ENCODE peak calls at places on chromosomes 5 and 9, in four cellular contexts. One of them, this sample, is unnamed.

GRCh38 chr9:136273244-136273865 is 27.7 kb upstream of the QSOX2 start:
- DNase-seq in GM12892: no peak
- DNase-seq in HepG2: no peak
- DNase-seq in GM12891: no peak
- DNase-seq in this sample: no peak

GRCh38 chr5:166551384-166551783 is 1740.1 kb upstream of the WWC1 start:
- DNase-seq in GM12892: no peak
- DNase-seq in HepG2: no peak
- DNase-seq in GM12891: no peak
- DNase-seq in this sample: no peak

GRCh38 chr9:89256690-89257089 is 54.3 kb upstream of the CKS2 start:
- DNase-seq in GM12892: no peak
- DNase-seq in HepG2: no peak
- DNase-seq in GM12891: no peak
- DNase-seq in this sample: no peak

GRCh38 chr5:143496928-143497327 is 93.4 kb upstream of the NR3C1 start:
- DNase-seq in GM12892: no peak
- DNase-seq in HepG2: peak; percentile 47
- DNase-seq in GM12891: no peak
- DNase-seq in this sample: no peak

GRCh38 chr9:109556786-109557185 is 58.7 kb upstream of the PTPN3 start:
- DNase-seq in GM12892: no peak
- DNase-seq in HepG2: no peak
- DNase-seq in GM12891: no peak
- DNase-seq in this sample: no peak

GRCh38 chr5:52283221-52283620 is 504.5 kb upstream of the ITGA1 start:
- DNase-seq in GM12892: no peak
- DNase-seq in HepG2: no peak
- DNase-seq in GM12891: no peak
- DNase-seq in this sample: no peak

GRCh38 chr9:114722363-114722695 is 40.3 kb upstream of the TEX48 start:
- DNase-seq in GM12892: no peak
- DNase-seq in HepG2: no peak
- DNase-seq in GM12891: no peak
- DNase-seq in this sample: no peak

GRCh38 chr9:3525088-3525835 is 539 bp downstream of the RFX3 start:
- DNase-seq in GM12892: no peak
- DNase-seq in HepG2: no peak
- DNase-seq in GM12891: no peak
- DNase-seq in this sample: peak; percentile 69

GRCh38 chr5:31641059-31641458 is 2.1 kb downstream of the PDZD2 start:
- DNase-seq in GM12892: no peak
- DNase-seq in HepG2: no peak
- DNase-seq in GM12891: no peak
- DNase-seq in this sample: no peak

GRCh38 chr5:131382407-131383395 is 118.8 kb downstream of the CDC42SE2 start:
- DNase-seq in GM12892: no peak
- DNase-seq in HepG2: peak; percentile 66
- DNase-seq in GM12891: no peak
- DNase-seq in this sample: peak; percentile 64

GRCh38 chr5:1235379-1235778 is 10.2 kb downstream of the SLC6A18 start:
- DNase-seq in GM12892: no peak
- DNase-seq in HepG2: peak; percentile 48
- DNase-seq in GM12891: no peak
- DNase-seq in this sample: no peak

DNA sequence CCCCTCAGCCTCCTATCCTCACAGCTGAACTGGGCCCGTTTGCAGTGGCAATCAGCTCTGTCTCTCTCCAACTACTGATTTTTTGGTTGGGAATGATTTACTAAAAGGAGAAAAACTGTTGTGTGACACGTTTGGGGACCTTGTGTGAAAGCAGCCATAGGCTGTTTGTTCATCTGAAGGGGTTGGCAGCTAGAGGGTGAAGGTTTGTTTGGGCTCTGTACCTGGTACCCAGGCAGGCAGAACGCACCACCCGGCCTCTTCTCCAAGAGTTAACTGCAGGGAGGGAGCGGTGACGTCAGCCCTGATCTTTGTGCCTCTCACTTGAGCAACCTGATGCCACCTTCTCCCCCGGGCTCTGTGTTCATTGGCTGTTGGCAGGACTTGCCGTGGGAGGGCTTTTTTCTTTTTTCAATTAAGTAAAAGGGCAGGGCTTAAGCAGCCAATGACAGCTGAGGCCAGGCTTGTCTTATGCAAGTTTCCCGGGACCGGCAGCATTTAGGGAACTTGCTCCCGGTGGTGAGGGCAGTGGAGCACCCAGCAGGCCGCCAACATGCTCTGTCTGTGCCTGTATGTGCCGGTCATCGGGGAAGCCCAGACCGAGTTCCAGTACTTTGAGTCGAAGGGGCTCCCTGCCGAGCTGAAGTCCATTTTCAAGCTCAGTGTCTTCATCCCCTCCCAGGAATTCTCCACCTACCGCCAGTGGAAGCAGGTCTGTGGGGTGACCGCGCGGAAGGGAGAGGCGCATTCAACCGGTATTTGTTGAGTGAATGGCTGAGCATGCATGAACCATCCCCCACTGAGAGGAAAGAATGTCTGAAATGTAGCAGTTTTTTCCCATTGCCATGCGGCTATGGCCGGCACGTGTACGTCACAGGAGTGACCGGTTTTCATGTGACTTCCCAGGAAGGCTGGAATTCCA is 29.3 kb downstream of the PTGES2 start:
- DNase-seq in GM12892: no peak
- DNase-seq in HepG2: peak; percentile 98
- DNase-seq in GM12891: no peak
- DNase-seq in this sample: peak; percentile 9
- TF ChIP-seq TAF1 in GM12892: no peak
- TF ChIP-seq TAF1 in HepG2: peak; percentile 80
- TF ChIP-seq TAF1 in GM12891: no peak
- TF ChIP-seq TAF1 in this sample: no peak

GRCh38 chr9:2085719-2086515 is 70.8 kb downstream of the SMARCA2 start:
- DNase-seq in GM12892: no peak
- DNase-seq in HepG2: no peak
- DNase-seq in GM12891: no peak
- DNase-seq in this sample: peak; percentile 33
- TF ChIP-seq TAF1 in GM12892: no peak
- TF ChIP-seq TAF1 in HepG2: no peak
- TF ChIP-seq TAF1 in GM12891: no peak
- TF ChIP-seq TAF1 in this sample: no peak

DNA sequence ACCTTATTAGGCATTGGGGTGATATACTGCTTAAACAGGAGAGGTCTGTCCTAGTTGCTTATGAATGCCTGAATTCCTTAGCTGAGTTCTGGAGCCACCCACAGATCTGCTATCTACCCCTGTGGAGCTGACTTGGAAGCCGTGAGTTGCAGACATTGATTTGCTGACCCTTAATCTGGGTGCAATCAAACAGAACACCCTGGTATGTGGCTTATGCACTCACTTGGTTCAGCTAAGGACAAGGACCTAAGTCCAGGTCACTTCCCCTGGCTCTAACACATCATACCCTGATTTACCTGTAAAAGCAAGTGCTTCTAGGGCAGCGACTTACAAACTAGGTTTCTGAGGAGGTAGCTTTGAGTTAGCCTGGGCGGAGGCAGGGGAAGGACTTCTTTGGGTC is 41.6 kb upstream of the TLR4 start:
- DNase-seq in GM12892: no peak
- DNase-seq in HepG2: no peak
- DNase-seq in GM12891: no peak
- DNase-seq in this sample: no peak
- TF ChIP-seq TAF1 in GM12892: no peak
- TF ChIP-seq TAF1 in HepG2: no peak
- TF ChIP-seq TAF1 in GM12891: no peak
- TF ChIP-seq TAF1 in this sample: no peak

GRCh38 chr5:43042626-43043399 is 2.7 kb upstream of the ANXA2R start:
- DNase-seq in GM12892: no peak
- DNase-seq in HepG2: no peak
- DNase-seq in GM12891: peak; percentile 37
- DNase-seq in this sample: peak; percentile 35
- TF ChIP-seq TAF1 in GM12892: no peak
- TF ChIP-seq TAF1 in HepG2: no peak
- TF ChIP-seq TAF1 in GM12891: peak; percentile 54
- TF ChIP-seq TAF1 in this sample: no peak

DNA sequence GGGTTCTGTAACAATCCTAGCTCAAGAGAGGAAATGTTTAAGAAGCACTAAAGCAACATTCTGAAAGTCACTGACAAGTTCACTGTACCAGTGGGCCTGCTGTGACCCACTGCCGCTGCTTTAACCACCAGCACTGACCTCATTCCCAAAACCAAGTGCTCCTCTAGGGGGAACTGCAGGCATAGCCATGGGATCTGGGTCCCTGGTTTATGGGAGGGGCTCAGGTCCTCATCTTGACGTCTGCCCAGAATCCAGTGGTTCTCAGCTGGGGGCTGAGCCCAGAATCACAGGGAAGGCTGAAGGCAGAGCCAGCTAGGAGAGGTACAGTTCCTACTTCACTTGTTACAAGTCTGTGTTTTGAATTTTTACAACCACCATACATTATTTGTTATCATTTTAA is 36.1 kb upstream of the SLC2A8 start:
- DNase-seq in GM12892: no peak
- DNase-seq in HepG2: peak; percentile 68
- DNase-seq in GM12891: no peak
- DNase-seq in this sample: peak; percentile 30
- TF ChIP-seq TAF1 in GM12892: no peak
- TF ChIP-seq TAF1 in HepG2: no peak
- TF ChIP-seq TAF1 in GM12891: no peak
- TF ChIP-seq TAF1 in this sample: no peak

DNA sequence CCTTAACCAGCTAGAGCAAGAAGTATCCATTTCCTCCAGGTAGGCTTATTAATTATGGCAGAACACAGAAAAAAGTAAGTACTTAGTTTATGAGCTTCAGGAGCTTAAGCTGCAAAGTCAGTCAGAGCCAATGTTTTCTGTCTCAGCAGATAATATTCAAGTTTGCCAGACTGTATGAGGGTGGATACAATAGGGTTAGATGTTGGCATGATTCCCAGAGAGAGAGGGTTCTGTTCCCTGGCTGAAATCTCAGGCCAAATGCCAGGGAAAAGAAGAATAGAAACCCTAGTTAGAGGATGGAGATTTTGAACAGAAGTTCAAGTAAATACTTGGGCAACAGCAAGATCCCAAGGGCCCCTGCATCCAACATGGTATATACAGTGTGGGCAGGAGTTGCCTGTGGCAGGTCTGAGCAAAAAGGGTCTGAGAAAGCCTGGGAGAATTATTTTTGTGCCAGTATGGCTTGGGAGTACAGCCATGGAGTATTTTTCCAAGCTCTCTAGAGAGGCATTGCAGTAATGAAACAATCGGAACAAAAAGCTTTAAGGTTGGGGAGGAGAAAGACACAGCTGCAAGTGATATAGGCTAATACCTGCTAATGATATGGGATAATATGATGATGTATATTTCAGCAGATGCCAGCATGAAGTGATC is 30.9 kb upstream of the ISOC1 start:
- DNase-seq in GM12892: no peak
- DNase-seq in HepG2: no peak
- DNase-seq in GM12891: no peak
- DNase-seq in this sample: peak; percentile 54
- TF ChIP-seq TAF1 in GM12892: no peak
- TF ChIP-seq TAF1 in HepG2: no peak
- TF ChIP-seq TAF1 in GM12891: no peak
- TF ChIP-seq TAF1 in this sample: no peak

GRCh38 chr5:140042551-140043507 is at the start of gene NRG2:
- DNase-seq in GM12892: peak; percentile 69
- DNase-seq in HepG2: peak; percentile 49
- DNase-seq in GM12891: peak; percentile 65
- DNase-seq in this sample: peak; percentile 94
- TF ChIP-seq TAF1 in GM12892: peak; percentile 5
- TF ChIP-seq TAF1 in HepG2: no peak
- TF ChIP-seq TAF1 in GM12891: no peak
- TF ChIP-seq TAF1 in this sample: no peak

GRCh38 chr9:122248448-122248865 is 16.2 kb downstream of the RBM18 start:
- DNase-seq in GM12892: no peak
- DNase-seq in HepG2: no peak
- DNase-seq in GM12891: no peak
- DNase-seq in this sample: no peak
- TF ChIP-seq TAF1 in GM12892: no peak
- TF ChIP-seq TAF1 in HepG2: no peak
- TF ChIP-seq TAF1 in GM12891: no peak
- TF ChIP-seq TAF1 in this sample: no peak

GRCh38 chr5:65076251-65076869 is 307.6 kb downstream of the CWC27 start:
- DNase-seq in GM12892: no peak
- DNase-seq in HepG2: peak; percentile 45
- DNase-seq in GM12891: no peak
- DNase-seq in this sample: no peak
- TF ChIP-seq TAF1 in GM12892: no peak
- TF ChIP-seq TAF1 in HepG2: no peak
- TF ChIP-seq TAF1 in GM12891: no peak
- TF ChIP-seq TAF1 in this sample: no peak